ENCODE peak calls at places on chromosomes 4 and X, in six cellular contexts. O is heart right ventricle, G is upper lobe of left lung, X is heart left ventricle, D is A549, R is HepG2. U is an unnamed sample.
A peak's percentile ranks its signal among the peaks of the same experiment; 100 is the strongest.

GRCh38 chr4:75723117-75723801 is 1.1 kb upstream of the USO1 start:
- DNase-seq in G (no peak), X (no peak), O (no peak), D (no peak), R (peak; percentile 53), U (no peak)

GRCh38 chrX:14941301-14941700 is 68.1 kb downstream of the MOSPD2 start:
- DNase-seq in R (no peak), G (no peak), D (no peak), X (no peak), O (no peak), U (no peak)

GRCh38 chr4:123599920-123600394 is 203.4 kb downstream of the SPRY1 start:
- DNase-seq in O (peak; percentile 82), R (peak; percentile 98), G (peak; percentile 72), D (no peak), X (peak; percentile 73), U (peak; percentile 78)

GRCh38 chr4:147984065-147984777 is 252.3 kb downstream of the ARHGAP10 start:
- DNase-seq in G (no peak), O (peak; percentile 27), R (peak; percentile 38), D (peak; percentile 8), X (no peak), U (no peak)

GRCh38 chr4:3827616-3828492 is 61.7 kb downstream of the ADRA2C start:
- DNase-seq in D (peak; percentile 21), G (peak; percentile 88), O (peak; percentile 84), R (peak; percentile 85), X (peak; percentile 87), U (peak; percentile 88)

GRCh38 chr4:1247811-1248261 is 1.1 kb downstream of the CTBP1 start:
- DNase-seq in O (no peak), X (no peak), R (no peak), D (no peak), G (no peak), U (no peak)

GRCh38 chrX:105461013-105461412 is 240.5 kb upstream of the TEX13A start:
- DNase-seq in O (no peak), R (no peak), D (no peak), G (no peak), X (no peak), U (no peak)

GRCh38 chrX:72478853-72479252 is 93.8 kb downstream of the HDAC8 start:
- DNase-seq in X (no peak), O (no peak), D (no peak), R (peak; percentile 72), G (no peak), U (no peak)

GRCh38 chr4:3253808-3254207 is 4.8 kb downstream of the MSANTD1 start:
- DNase-seq in R (no peak), G (peak; percentile 55), O (no peak), D (no peak), X (no peak), U (peak; percentile 24)

GRCh38 chr4:6199344-6199921 is 916 bp downstream of the JAKMIP1 start:
- DNase-seq in X (no peak), D (peak; percentile 19), O (no peak), G (peak; percentile 86), R (no peak), U (no peak)

GRCh38 chr4:78764498-78764961 is 11.6 kb upstream of the BMP2K start:
- DNase-seq in R (no peak), G (no peak), O (no peak), D (no peak), X (no peak), U (no peak)

GRCh38 chr4:173538903-173539445 is 8.9 kb upstream of the HAND2 start:
- DNase-seq in G (no peak), X (no peak), D (no peak), O (no peak), R (no peak), U (no peak)
- H3K4me1 ChIP-seq in G (peaks cover 18% of the 10 kb centered on the region), X (peaks cover 20% of the 10 kb centered on the region), D (no peaks in the 10 kb centered on the region), O (peaks cover 6% of the 10 kb centered on the region), R (no peaks in the 10 kb centered on the region), U (peaks cover 5% of the 10 kb centered on the region)

DNA sequence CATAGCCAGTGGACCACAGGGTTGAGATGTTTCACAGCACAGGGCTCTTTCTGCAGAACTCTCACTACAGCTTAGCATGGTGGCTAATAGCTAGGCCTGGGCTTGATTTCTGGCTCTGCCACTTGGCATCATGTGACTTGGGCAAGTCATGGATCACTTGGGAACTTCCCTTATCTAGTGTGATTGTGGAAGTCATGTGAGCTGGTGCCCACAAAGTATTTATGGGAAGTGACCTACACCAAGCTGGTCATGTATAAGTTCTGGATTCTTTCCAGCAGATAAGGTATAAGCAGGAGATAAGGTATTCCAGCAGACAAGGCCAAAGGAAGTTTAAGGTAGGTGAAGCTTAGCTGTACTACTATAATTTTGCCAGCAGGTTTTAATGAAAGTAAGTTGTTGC is 61.0 kb downstream of the REELD1 start:
- DNase-seq in X (no peak), O (no peak), R (no peak), G (no peak), D (no peak), U (no peak)
- H3K4me1 ChIP-seq in X (no peaks in the 10 kb centered on the region), O (no peaks in the 10 kb centered on the region), R (no peaks in the 10 kb centered on the region), G (peaks cover 5% of the 10 kb centered on the region), D (no peaks in the 10 kb centered on the region), U (no peaks in the 10 kb centered on the region)

GRCh38 chr4:87090305-87090704 is 130.1 kb downstream of the KLHL8 start:
- DNase-seq in G (no peak), O (no peak), R (no peak), D (no peak), X (no peak), U (no peak)
- H3K4me1 ChIP-seq in G (peaks cover 35% of the 10 kb centered on the region), O (peaks cover 32% of the 10 kb centered on the region), R (peaks cover 35% of the 10 kb centered on the region), D (peaks cover 34% of the 10 kb centered on the region), X (peaks cover 49% of the 10 kb centered on the region), U (no peaks in the 10 kb centered on the region)

GRCh38 chrX:50111762-50112161 is 89.0 kb downstream of the AKAP4 start:
- DNase-seq in R (no peak), D (no peak), G (no peak), O (peak; percentile 15), X (peak; percentile 17), U (no peak)
- H3K4me1 ChIP-seq in R (peaks cover 52% of the 10 kb centered on the region), D (no peaks in the 10 kb centered on the region), G (no peaks in the 10 kb centered on the region), O (no peaks in the 10 kb centered on the region), X (no peaks in the 10 kb centered on the region), U (no peaks in the 10 kb centered on the region)

GRCh38 chr4:30754021-30754420 is 33.9 kb downstream of the PCDH7 start:
- DNase-seq in R (no peak), X (no peak), O (no peak), G (no peak), D (no peak), U (no peak)
- H3K4me1 ChIP-seq in R (no peaks in the 10 kb centered on the region), X (no peaks in the 10 kb centered on the region), O (no peaks in the 10 kb centered on the region), G (no peaks in the 10 kb centered on the region), D (no peaks in the 10 kb centered on the region), U (peaks cover 10% of the 10 kb centered on the region)

DNA sequence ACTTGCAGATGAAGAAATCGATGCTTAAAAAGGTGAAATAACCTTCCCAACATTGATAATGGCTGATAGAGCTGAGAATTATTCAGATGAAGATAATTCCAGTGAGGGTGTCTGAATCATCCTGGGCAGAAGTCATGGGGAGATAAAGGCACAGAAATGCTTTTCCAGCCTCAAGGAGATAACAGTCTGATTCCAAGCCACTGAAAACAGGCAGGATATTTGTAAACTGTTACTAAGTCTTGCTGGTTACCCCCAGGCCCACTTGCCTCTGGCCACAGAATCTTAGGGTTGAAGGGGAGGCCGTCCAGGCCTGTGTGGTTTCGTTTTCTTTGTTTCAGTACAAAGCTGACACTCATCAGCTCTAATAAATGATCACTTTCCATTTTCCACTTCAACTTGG is 158.5 kb downstream of the SH3KBP1 start:
- DNase-seq in X (no peak), R (no peak), D (no peak), G (no peak), O (no peak), U (no peak)
- H3K4me1 ChIP-seq in X (peaks cover 3% of the 10 kb centered on the region), R (peaks cover 45% of the 10 kb centered on the region), D (peaks cover 34% of the 10 kb centered on the region), G (no peaks in the 10 kb centered on the region), O (no peaks in the 10 kb centered on the region), U (no peaks in the 10 kb centered on the region)

GRCh38 chrX:70313503-70313902 is 23.6 kb downstream of the KIF4A start:
- DNase-seq in G (no peak), D (no peak), R (no peak), O (no peak), X (no peak), U (no peak)
- H3K4me1 ChIP-seq in G (no peaks in the 10 kb centered on the region), D (no peaks in the 10 kb centered on the region), R (no peaks in the 10 kb centered on the region), O (no peaks in the 10 kb centered on the region), X (no peaks in the 10 kb centered on the region), U (no peaks in the 10 kb centered on the region)

DNA sequence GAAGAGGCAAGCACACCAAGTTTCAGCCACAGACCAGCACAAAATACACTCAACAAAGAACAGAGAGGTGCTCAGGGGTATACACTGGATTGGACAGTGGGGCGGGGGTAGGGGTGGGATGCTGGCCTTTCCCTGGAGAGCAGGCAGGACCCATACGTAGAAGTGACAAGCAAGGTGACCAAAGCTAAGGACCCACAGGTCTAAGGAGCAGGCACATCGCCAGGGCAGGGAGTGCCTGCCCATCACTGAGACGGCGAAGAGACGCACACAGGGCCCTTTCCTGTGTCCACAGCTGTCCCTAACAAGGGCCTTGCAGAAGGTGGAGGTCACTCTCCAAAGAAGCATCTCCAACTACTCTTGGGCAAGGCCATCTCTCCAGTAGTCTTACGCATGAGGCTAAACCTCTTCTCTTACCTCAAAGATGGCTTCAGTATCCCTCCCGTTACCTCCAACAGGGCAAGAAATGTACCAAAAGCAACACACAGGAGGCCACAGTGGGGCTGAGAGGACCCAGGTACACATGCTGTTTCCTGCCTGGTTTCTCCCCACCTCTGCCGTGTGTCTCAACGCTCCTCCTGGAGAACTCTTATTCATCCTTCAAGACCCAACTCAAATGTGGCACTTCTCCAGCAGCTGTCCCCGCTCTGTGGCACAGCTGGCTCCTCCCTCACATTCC is 6.5 kb downstream of the WDR1 start:
- DNase-seq in X (no peak), D (no peak), G (no peak), O (no peak), R (no peak), U (no peak)
- H3K4me1 ChIP-seq in X (peaks cover 96% of the 10 kb centered on the region), D (peaks cover 56% of the 10 kb centered on the region), G (peaks cover 97% of the 10 kb centered on the region), O (peaks cover 77% of the 10 kb centered on the region), R (peaks cover 98% of the 10 kb centered on the region), U (peaks cover 6% of the 10 kb centered on the region)

DNA sequence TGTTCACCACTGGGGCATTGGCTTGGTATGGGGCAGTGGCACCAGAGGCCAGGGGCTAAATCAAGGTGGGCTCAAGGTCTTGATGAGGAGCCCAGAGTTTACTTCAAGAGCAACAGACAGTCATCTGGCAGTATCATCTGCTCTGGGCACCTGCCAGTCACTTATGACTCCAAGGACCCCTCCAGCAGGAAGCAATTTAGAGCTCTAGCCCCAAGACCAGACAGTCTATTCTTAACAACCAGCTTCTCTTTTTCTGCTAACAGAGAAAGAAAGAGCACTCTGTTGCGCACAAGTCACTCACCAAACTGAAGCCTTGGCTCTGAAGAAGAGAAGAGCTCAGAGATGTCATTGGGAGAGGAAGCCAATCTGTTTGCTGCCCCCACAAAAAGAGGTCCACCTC is 309.2 kb downstream of the HS3ST1 start:
- DNase-seq in R (no peak), G (no peak), O (no peak), X (no peak), D (no peak), U (no peak)
- H3K4me1 ChIP-seq in R (no peaks in the 10 kb centered on the region), G (no peaks in the 10 kb centered on the region), O (no peaks in the 10 kb centered on the region), X (no peaks in the 10 kb centered on the region), D (no peaks in the 10 kb centered on the region), U (no peaks in the 10 kb centered on the region)